ENCODE peak calls at places on chromosomes 4 and X, in seven cellular contexts. B, L, R, G, I, Q and D are unnamed samples.

GRCh38 chr4:146255874-146256273 is 41.5 kb downstream of the REELD1 start:
- DNase-seq in L (no peak), Q (no peak), G (no peak), I (no peak), B (no peak), R (no peak), D (no peak)

GRCh38 chr4:113499696-113500095 is 261.8 kb downstream of the CAMK2D start:
- DNase-seq in L (no peak), I (no peak), G (no peak), Q (no peak), B (no peak), R (no peak), D (no peak)

GRCh38 chrX:18574591-18574990 is 97.3 kb downstream of the RS1 start:
- DNase-seq in Q (no peak), G (no peak), R (no peak), I (no peak), B (peak; percentile 56), L (no peak), D (no peak)

GRCh38 chr4:153466637-153467153 is 535 bp downstream of the TMEM131L start:
- DNase-seq in G (peak; percentile 88), B (no peak), L (no peak), I (no peak), Q (peak; percentile 30), R (peak; percentile 78), D (no peak)

GRCh38 chrX:45329217-45329616 is 128.5 kb upstream of the DIPK2B start:
- DNase-seq in G (no peak), Q (no peak), I (no peak), L (no peak), R (no peak), B (no peak), D (no peak)

GRCh38 chr4:144181386-144181785 is 40.9 kb upstream of the GYPA start:
- DNase-seq in G (no peak), I (no peak), L (no peak), R (no peak), B (no peak), Q (no peak), D (no peak)

GRCh38 chr4:81565137-81565870 is 93.6 kb upstream of the RASGEF1B start:
- DNase-seq in L (no peak), I (no peak), B (peak; percentile 68), Q (peak; percentile 10), R (no peak), G (peak; percentile 58), D (no peak)

GRCh38 chrX:114924846-114925245 is 92.6 kb downstream of the IL13RA2 start:
- DNase-seq in I (no peak), Q (no peak), L (no peak), R (no peak), B (no peak), G (no peak), D (no peak)

GRCh38 chr4:48379587-48380140 is 38.3 kb downstream of the SLAIN2 start:
- DNase-seq in B (no peak), L (no peak), I (no peak), Q (no peak), R (no peak), G (no peak), D (no peak)

GRCh38 chrX:14039344-14039743 is 9.7 kb upstream of the GEMIN8 start:
- DNase-seq in R (peak; percentile 89), G (no peak), I (peak; percentile 38), B (peak; percentile 55), L (peak; percentile 57), Q (peak; percentile 43), D (peak; percentile 70)

GRCh38 chr4:169079942-169080827 is 70.1 kb upstream of the CBR4 start:
- DNase-seq in L (peak; percentile 86), B (peak; percentile 69), R (no peak), Q (no peak), I (peak; percentile 7), G (no peak), D (no peak)

GRCh38 chr4:19478791-19479190 is 772.9 kb upstream of the SLIT2 start:
- DNase-seq in R (no peak), I (no peak), G (no peak), B (no peak), L (no peak), Q (no peak), D (no peak)

GRCh38 chrX:136163694-136164093 is 16.4 kb downstream of the FHL1 start:
- DNase-seq in B (no peak), R (no peak), I (no peak), Q (no peak), G (no peak), L (no peak), D (no peak)